ENCODE peak calls at places on chromosomes 13 and 19, in nine cellular contexts. F, I, Z, U, R, A, M, C and Y are unnamed samples.

GRCh38 chr19:7953576-7953975 is 10.1 kb upstream of the TIMM44 start:
- DNase-seq in F (no peak), I (no peak), Z (no peak), U (no peak), R (no peak), A (no peak), M (no peak), C (no peak), Y (no peak)

GRCh38 chr19:17779281-17779930 is 15.5 kb upstream of the B3GNT3 start:
- DNase-seq in F (no peak), I (no peak), Z (peak), U (peak), R (peak), A (no peak), M (peak), C (peak), Y (peak)

GRCh38 chr13:95643814-95644598 is 500 bp downstream of the DZIP1 start:
- DNase-seq in F (no peak), I (no peak), Z (peak), U (peak), R (peak), A (no peak), M (peak), C (peak), Y (no peak)

GRCh38 chr19:12194827-12195500 is 32.1 kb downstream of the ZNF136 start:
- DNase-seq in F (no peak), I (no peak), Z (no peak), U (peak), R (peak), A (peak), M (no peak), C (peak), Y (peak)

GRCh38 chr13:109779074-109779473 is 7.3 kb downstream of the IRS2 start:
- DNase-seq in F (no peak), I (no peak), Z (no peak), U (no peak), R (peak), A (no peak), M (no peak), C (no peak), Y (no peak)

GRCh38 chr13:112447761-112448603 is 71.8 kb downstream of the SPACA7 start:
- DNase-seq in F (no peak), I (no peak), Z (no peak), U (no peak), R (no peak), A (no peak), M (no peak), C (no peak), Y (no peak)

GRCh38 chr13:49443327-49443688 is 556 bp downstream of the CAB39L start:
- DNase-seq in F (no peak), I (no peak), Z (no peak), U (no peak), R (peak), A (no peak), M (peak), C (peak), Y (no peak)

GRCh38 chr13:97583884-97584497 is 150.0 kb downstream of the RAP2A start:
- DNase-seq in F (no peak), I (no peak), Z (no peak), U (no peak), R (no peak), A (no peak), M (no peak), C (no peak), Y (no peak)

GRCh38 chr13:113802090-113802531 is 43.1 kb downstream of the TMEM255B start:
- DNase-seq in F (no peak), I (peak), Z (peak), U (peak), R (peak), A (peak), M (peak), C (peak), Y (peak)

GRCh38 chr13:50788551-50788950 is 54.9 kb downstream of the DLEU7 start:
- DNase-seq in F (no peak), I (no peak), Z (no peak), U (no peak), R (no peak), A (no peak), M (no peak), C (no peak), Y (no peak)

GRCh38 chr13:44854264-44855060 is 134.8 kb downstream of the NUFIP1 start:
- DNase-seq in F (no peak), I (no peak), Z (no peak), U (no peak), R (no peak), A (no peak), M (peak), C (no peak), Y (no peak)

GRCh38 chr13:40388617-40389016 is 277.8 kb downstream of the FOXO1 start:
- DNase-seq in F (no peak), I (no peak), Z (no peak), U (no peak), R (peak), A (no peak), M (no peak), C (no peak), Y (no peak)

GRCh38 chr19:49890349-49891311 is 6.1 kb downstream of the IL4I1 start:
- DNase-seq in F (no peak), I (no peak), Z (peak), U (peak), R (no peak), A (no peak), M (peak), C (no peak), Y (peak)
- TF ChIP-seq CTCF in F (no peak), I (no peak), Z (peak), U (peak), R (no peak), A (no peak), M (peak), C (no peak), Y (peak)

GRCh38 chr19:38684078-38684861 is 36.8 kb downstream of the ACTN4 start:
- DNase-seq in F (no peak), I (peak), Z (no peak), U (peak), R (peak), A (peak), M (no peak), C (peak), Y (no peak)
- TF ChIP-seq CTCF in F (no peak), I (peak), Z (no peak), U (no peak), R (no peak), A (no peak), M (no peak), C (no peak), Y (no peak)

GRCh38 chr13:72645521-72645920 is 81.9 kb downstream of the MZT1 start:
- DNase-seq in F (no peak), I (no peak), Z (no peak), U (no peak), R (no peak), A (no peak), M (no peak), C (no peak), Y (no peak)

GRCh38 chr13:72643339-72643989 is 84.0 kb downstream of the MZT1 start:
- DNase-seq in F (no peak), I (peak), Z (peak), U (peak), R (peak), A (peak), M (peak), C (peak), Y (peak)

GRCh38 chr13:72651196-72651595 is 76.2 kb downstream of the MZT1 start:
- DNase-seq in F (no peak), I (no peak), Z (no peak), U (peak), R (peak), A (no peak), M (peak), C (peak), Y (no peak)

GRCh38 chr13:72652681-72653080 is 74.7 kb downstream of the MZT1 start:
- DNase-seq in F (no peak), I (no peak), Z (no peak), U (no peak), R (peak), A (peak), M (no peak), C (no peak), Y (no peak)

GRCh38 chr13:72648513-72649065 is 78.8 kb downstream of the MZT1 start:
- DNase-seq in F (no peak), I (no peak), Z (no peak), U (no peak), R (no peak), A (no peak), M (peak), C (no peak), Y (no peak)
- TF ChIP-seq CTCF in F (no peak), I (no peak), Z (peak), U (no peak), R (no peak), A (peak), M (peak), C (no peak), Y (no peak)

GRCh38 chr19:36379510-36379819 is 464 bp upstream of the ZFP14 start:
- DNase-seq in F (no peak), I (no peak), Z (no peak), U (no peak), R (no peak), A (no peak), M (no peak), C (no peak), Y (no peak)

GRCh38 chr19:36373638-36374156 is 5.3 kb downstream of the ZFP14 start:
- DNase-seq in F (no peak), I (no peak), Z (no peak), U (no peak), R (no peak), A (no peak), M (no peak), C (no peak), Y (no peak)

GRCh38 chr19:36377541-36378178 is 1.3 kb downstream of the ZFP14 start:
- DNase-seq in F (no peak), I (no peak), Z (no peak), U (no peak), R (no peak), A (no peak), M (no peak), C (no peak), Y (no peak)

DNA sequence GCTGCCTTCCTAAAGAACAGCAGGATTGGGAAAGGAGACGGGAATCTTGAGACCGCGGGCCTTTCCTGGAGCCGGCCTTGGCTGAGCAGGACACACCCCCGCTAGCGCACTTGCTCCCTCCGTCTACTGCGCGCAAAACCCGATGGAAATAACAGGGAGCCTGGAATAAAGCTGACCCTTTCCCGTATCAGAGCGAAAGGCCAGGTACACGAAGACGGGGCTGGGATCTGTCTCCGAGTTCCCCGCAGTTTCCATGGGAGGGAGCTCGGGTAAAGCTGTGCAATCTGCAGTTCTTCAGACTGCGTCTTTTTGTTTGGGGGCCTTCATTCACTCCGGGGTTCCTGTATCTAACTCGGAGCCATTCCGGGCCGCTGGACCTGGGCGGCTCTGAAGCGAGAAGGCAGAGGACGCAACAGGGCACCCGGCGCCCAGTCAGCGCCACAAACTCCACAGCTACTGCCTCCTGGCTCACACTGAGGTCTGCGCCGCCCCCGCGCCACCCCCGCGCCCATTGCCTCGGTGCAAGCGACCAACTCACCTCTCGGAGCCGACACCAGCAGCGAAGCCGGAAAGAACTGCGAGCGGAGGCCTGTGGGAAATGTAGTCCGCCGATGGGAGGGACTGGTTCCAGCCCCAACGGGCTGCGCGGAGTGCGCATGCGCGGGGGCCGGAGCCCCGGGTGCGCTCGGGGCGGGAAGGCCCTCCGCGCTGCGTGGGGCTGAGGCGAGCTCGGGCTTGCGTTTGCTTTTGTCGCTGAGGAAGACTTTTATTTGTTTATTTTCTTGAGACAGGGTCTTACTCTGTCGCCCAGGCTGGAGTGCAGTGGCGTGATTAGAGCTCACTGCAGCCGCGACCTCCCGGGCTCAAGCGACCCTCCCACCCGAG is at the start of gene ZFP14:
- DNase-seq in F (peak), I (peak), Z (peak), U (peak), R (peak), A (peak), M (peak), C (peak), Y (peak)
- TF ChIP-seq CTCF in F (peak), I (peak), Z (no peak), U (peak), R (no peak), A (peak), M (no peak), C (peak), Y (no peak)

GRCh38 chr19:10419646-10420443 is 493 bp upstream of the PDE4A start:
- DNase-seq in F (no peak), I (no peak), Z (no peak), U (no peak), R (peak), A (no peak), M (peak), C (peak), Y (peak)

GRCh38 chr19:10421981-10422461 is 1.7 kb downstream of the PDE4A start:
- DNase-seq in F (no peak), I (no peak), Z (no peak), U (no peak), R (no peak), A (no peak), M (no peak), C (no peak), Y (no peak)

GRCh38 chr19:10422846-10423245 is 2.5 kb downstream of the PDE4A start:
- DNase-seq in F (no peak), I (no peak), Z (no peak), U (no peak), R (no peak), A (no peak), M (no peak), C (no peak), Y (no peak)

GRCh38 chr19:10420444-10421239 is at the start of gene PDE4A:
- DNase-seq in F (no peak), I (no peak), Z (no peak), U (no peak), R (peak), A (no peak), M (peak), C (no peak), Y (peak)

GRCh38 chr19:10421240-10421948 is 1.1 kb downstream of the PDE4A start:
- DNase-seq in F (no peak), I (no peak), Z (no peak), U (no peak), R (no peak), A (no peak), M (no peak), C (no peak), Y (no peak)
- TF ChIP-seq CTCF in F (no peak), I (no peak), Z (peak), U (no peak), R (peak), A (no peak), M (no peak), C (no peak), Y (peak)

DNA sequence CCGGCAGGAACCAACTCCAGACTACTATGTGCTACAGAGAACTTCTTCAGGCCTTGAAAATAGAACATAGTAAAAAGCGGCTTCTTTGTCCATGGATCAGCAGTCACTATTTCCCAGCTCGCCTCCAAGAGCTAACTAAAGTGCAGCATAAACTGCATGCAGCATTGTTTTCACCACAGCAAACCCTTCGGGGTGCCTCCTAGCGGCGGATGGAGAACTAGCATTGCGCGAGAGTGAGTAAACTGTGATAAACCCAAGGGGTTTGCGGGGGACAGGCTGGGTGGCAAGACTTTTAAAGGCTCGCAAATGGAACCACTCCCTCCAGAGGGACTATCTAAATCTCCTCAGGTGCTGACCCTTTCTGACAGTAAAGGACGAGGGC is 21.6 kb upstream of the SGCG start:
- DNase-seq in F (no peak), I (no peak), Z (peak), U (no peak), R (peak), A (peak), M (peak), C (peak), Y (peak)
- TF ChIP-seq CTCF in F (peak), I (peak), Z (peak), U (peak), R (peak), A (peak), M (peak), C (peak), Y (peak)

DNA sequence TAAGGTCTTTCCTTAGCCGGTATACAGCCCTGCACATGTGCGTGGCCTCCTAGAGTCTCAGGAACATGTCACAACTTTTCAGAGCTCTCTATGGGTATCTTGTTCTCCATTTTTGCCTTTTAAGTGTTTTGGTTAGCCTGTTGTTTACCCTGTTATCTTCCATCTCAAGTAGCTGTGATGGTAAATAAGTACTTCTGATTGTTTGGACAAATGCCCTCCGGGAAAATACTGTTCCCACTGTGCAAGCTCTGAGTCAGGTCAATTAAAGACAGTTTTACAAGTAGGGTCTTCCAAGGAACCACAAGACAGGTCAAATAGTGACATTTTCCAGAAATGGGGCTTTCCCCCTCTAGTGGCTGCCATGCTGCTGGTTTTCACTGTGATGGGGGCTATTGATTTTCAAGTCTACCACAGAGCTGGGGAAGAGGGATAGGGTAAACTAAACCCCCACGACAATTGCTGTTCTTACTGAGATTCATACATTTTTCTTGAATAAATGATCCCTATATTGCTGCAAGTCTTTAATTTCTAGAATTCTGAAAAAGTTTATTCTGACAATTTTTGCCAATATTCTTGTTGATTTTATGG is 109.5 kb downstream of the TM9SF2 start:
- DNase-seq in F (no peak), I (no peak), Z (no peak), U (no peak), R (no peak), A (no peak), M (no peak), C (no peak), Y (no peak)
- TF ChIP-seq CTCF in F (no peak), I (peak), Z (peak), U (no peak), R (peak), A (peak), M (peak), C (peak), Y (no peak)

DNA sequence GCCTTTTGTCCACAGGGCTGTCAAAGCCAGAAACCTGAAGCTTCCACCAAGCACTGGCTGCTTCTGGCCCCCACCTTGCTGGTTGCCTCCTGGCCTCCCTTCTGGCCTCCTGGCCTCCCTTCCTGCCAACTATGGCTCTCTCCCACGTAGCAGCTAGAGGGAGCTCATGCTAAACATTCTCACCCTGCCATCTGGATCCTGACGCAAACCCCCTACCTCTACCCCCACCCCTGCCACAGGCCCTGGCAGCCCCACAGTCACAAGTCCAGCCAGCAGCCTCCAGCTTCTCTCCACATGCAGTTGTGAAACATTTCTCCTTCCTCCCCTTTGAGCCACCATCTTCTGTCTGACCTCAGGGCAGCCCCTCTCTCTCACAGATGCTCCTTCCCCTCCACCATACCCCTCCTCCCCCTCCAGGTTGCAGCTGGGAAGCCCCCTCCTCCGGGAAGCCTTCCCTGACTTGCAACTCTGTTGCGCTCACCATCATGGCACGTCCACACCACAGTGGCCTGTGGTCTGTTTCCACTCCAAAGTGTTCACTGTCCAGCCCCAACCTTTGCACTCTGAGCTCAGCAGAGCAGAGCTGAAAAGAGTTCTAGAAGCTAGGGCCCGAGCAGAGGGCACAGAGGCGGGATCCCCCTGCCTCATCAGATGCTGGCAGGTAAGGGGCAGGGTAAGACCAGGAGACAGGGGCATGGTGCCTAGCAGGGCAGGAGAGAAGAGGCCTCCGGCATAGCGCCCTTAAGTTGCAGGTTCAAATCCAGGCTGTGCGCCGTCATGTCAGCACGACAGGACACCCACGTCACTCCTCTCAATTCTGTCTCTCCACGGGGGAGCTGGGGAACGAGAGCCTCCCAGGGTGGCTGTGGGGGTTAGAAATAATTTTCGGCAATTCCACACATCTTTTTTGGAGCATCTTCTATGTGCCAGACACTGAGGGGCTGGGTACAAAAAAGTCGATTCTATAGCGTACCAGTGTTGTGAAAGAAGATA is 7.3 kb downstream of the ADGRL1 start:
- DNase-seq in F (no peak), I (no peak), Z (no peak), U (no peak), R (no peak), A (no peak), M (no peak), C (no peak), Y (no peak)
- TF ChIP-seq CTCF in F (no peak), I (peak), Z (no peak), U (no peak), R (no peak), A (peak), M (peak), C (no peak), Y (no peak)